ENCODE peak calls at places on chromosomes 2 and 18, in ten cellular contexts. K is GF-D8; R is CD8-positive, alpha-beta T cell; N is GM04503; P is T-helper 17 cell; D is naive B cell; G is neural crest cell; Y is activated naive CD8-positive, alpha-beta T cell treated with anti-CD3 and anti-CD28 coated beads, Interleukin-2, amount 50 U/mL, for 24 hours; H is mesendoderm; F is epithelial cell of esophagus. M is an unnamed sample.

GRCh38 chr2:26653207-26654060 is 12.3 kb upstream of the CIB4 start:
- DNase-seq in H (no peak), D (no peak), G (no peak), F (no peak), Y (no peak), R (no peak), N (no peak), P (no peak), K (no peak), M (no peak)

GRCh38 chr18:79587298-79588125 is 92.1 kb upstream of the CTDP1 start:
- DNase-seq in R (no peak), N (no peak), F (no peak), D (no peak), G (no peak), K (no peak), H (no peak), Y (no peak), P (no peak), M (no peak)

GRCh38 chr2:42929985-42930581 is 137.7 kb upstream of the HAAO start:
- DNase-seq in D (no peak), R (no peak), H (peak), P (no peak), G (no peak), F (no peak), Y (no peak), K (no peak), N (no peak), M (no peak)

GRCh38 chr18:36595818-36596215 is 233.0 kb downstream of the TPGS2 start:
- DNase-seq in H (no peak), Y (no peak), P (no peak), F (no peak), D (no peak), R (no peak), K (no peak), N (no peak), G (no peak), M (no peak)

GRCh38 chr18:43271593-43272432 is 5.5 kb downstream of the SYT4 start:
- DNase-seq in R (no peak), Y (peak), H (peak), K (no peak), P (no peak), F (peak), N (no peak), G (peak), D (peak), M (no peak)

GRCh38 chr2:233866479-233866878 is 1.7 kb downstream of the MSL3B start:
- DNase-seq in Y (no peak), R (no peak), H (no peak), D (no peak), G (no peak), P (no peak), N (no peak), F (no peak), K (no peak), M (no peak)

GRCh38 chr18:12782521-12782920 is 79.7 kb downstream of the PSMG2 start:
- DNase-seq in P (no peak), G (no peak), K (no peak), H (no peak), N (no peak), D (no peak), F (no peak), Y (no peak), R (no peak), M (no peak)

GRCh38 chr2:157498501-157498900 is 54.6 kb upstream of the CYTIP start:
- DNase-seq in N (no peak), D (no peak), K (no peak), P (no peak), F (no peak), Y (no peak), H (no peak), G (no peak), R (no peak), M (no peak)

GRCh38 chr2:25249785-25250184 is 81.4 kb upstream of the POMC start:
- DNase-seq in G (no peak), N (no peak), P (no peak), K (no peak), R (no peak), D (no peak), Y (no peak), H (no peak), F (no peak), M (no peak)

GRCh38 chr2:64177315-64177714 is 33.1 kb upstream of the PELI1 start:
- DNase-seq in F (no peak), Y (no peak), R (no peak), P (no peak), G (no peak), K (no peak), N (peak), D (no peak), H (peak), M (no peak)

GRCh38 chr2:71675296-71675695 is 221.9 kb downstream of the DYSF start:
- DNase-seq in Y (no peak), P (no peak), D (no peak), R (no peak), K (no peak), N (no peak), G (no peak), H (no peak), F (peak), M (no peak)

GRCh38 chr2:100780203-100781008 is 39.5 kb upstream of the NPAS2 start:
- DNase-seq in K (peak), P (no peak), R (no peak), F (peak), Y (no peak), G (no peak), N (no peak), D (no peak), H (no peak), M (no peak)

GRCh38 chr2:172672999-172673726 is 62.5 kb upstream of the RAPGEF4 start:
- DNase-seq in N (no peak), R (no peak), G (no peak), Y (no peak), K (no peak), F (peak), P (no peak), H (no peak), D (no peak), M (no peak)

GRCh38 chr2:73257425-73258125 is 23.5 kb downstream of the CCT7 start:
- DNase-seq in R (no peak), F (no peak), G (no peak), K (peak), D (no peak), N (no peak), Y (no peak), H (no peak), P (no peak), M (no peak)

GRCh38 chr2:195392446-195393336 is 264.3 kb upstream of the SLC39A10 start:
- DNase-seq in N (no peak), P (no peak), Y (no peak), R (no peak), K (no peak), G (no peak), F (no peak), H (no peak), D (no peak), M (no peak)

GRCh38 chr2:203451686-203452085 is 83.4 kb downstream of the RAPH1 start:
- DNase-seq in Y (no peak), G (no peak), P (no peak), D (no peak), F (peak), H (no peak), K (no peak), R (no peak), N (no peak), M (no peak)

GRCh38 chr2:108884629-108885028 is 98.1 kb downstream of the CCDC138 start:
- DNase-seq in Y (no peak), P (no peak), H (peak), N (no peak), G (no peak), D (no peak), F (peak), R (no peak), K (no peak), M (no peak)

GRCh38 chr2:100785621-100786296 is 34.2 kb upstream of the NPAS2 start:
- DNase-seq in G (no peak), H (no peak), F (peak), P (no peak), Y (no peak), N (no peak), R (no peak), K (no peak), D (no peak), M (no peak)

GRCh38 chr2:239272626-239273025 is 128.2 kb downstream of the HDAC4 start:
- DNase-seq in K (no peak), N (no peak), G (no peak), H (no peak), P (no peak), R (no peak), F (no peak), Y (no peak), D (no peak), M (no peak)

GRCh38 chr2:11710210-11710609 is 36.2 kb upstream of the LPIN1 start:
- DNase-seq in N (peak), G (no peak), Y (no peak), D (no peak), P (no peak), H (no peak), R (no peak), F (peak), K (no peak), M (no peak)

GRCh38 chr18:76476665-76477561 is 18.1 kb downstream of the ZNF516 start:
- DNase-seq in Y (no peak), R (no peak), G (no peak), K (peak), H (no peak), D (no peak), P (no peak), N (peak), F (peak), M (no peak)

GRCh38 chr2:172429351-172429968 is 2.1 kb downstream of the ITGA6 start:
- DNase-seq in K (no peak), N (no peak), H (peak), R (no peak), F (peak), G (no peak), P (no peak), Y (no peak), D (no peak), M (no peak)

GRCh38 chr2:66862871-66863650 is 428.1 kb downstream of the MEIS1 start:
- DNase-seq in R (no peak), Y (no peak), D (no peak), P (no peak), N (no peak), F (no peak), G (no peak), H (no peak), K (no peak), M (no peak)

GRCh38 chr2:259789-260331 is 4.0 kb downstream of the SH3YL1 start:
- DNase-seq in Y (no peak), G (no peak), P (no peak), K (no peak), F (no peak), N (no peak), D (no peak), H (no peak), R (no peak), M (no peak)

GRCh38 chr2:105606081-105606480 is 138.6 kb upstream of the NCK2 start:
- DNase-seq in H (no peak), F (no peak), K (no peak), R (no peak), D (no peak), N (no peak), P (no peak), G (no peak), Y (no peak), M (no peak)

GRCh38 chr2:18369750-18370149 is 190.7 kb downstream of the RDH14 start:
- DNase-seq in N (no peak), R (no peak), H (no peak), P (no peak), Y (no peak), G (no peak), K (no peak), D (no peak), F (peak), M (no peak)

M was measured in 8988T.